ENCODE peak calls at places on chromosomes 4 and X, in eight cellular contexts. U is lower leg skin; G is nephron progenitor cell; M is C1 segment of cervical spinal cord; N is cardiac fibroblast; F is WTC11; Y is NCI-H1417 treated with DMSO at 0.1 percent for 48 hours; C is activated T-cell treated with anti-CD3 and anti-CD28 coated beads, Interleukin-2, amount 50 U/mL, for 48 hours. E is an unnamed sample.
A peak's percentile ranks its signal among the peaks of the same experiment; 100 is the strongest.

GRCh38 chrX:71301195-71301924 is at the start of gene ITGB1BP2:
- DNase-seq in C (no peak), F (no peak), N (peak; percentile 40), M (no peak), Y (no peak), U (peak; percentile 50), G (no peak), E (peak; percentile 39)

GRCh38 chrX:48927125-48927524 is 8.3 kb upstream of the PIM2 start:
- DNase-seq in U (no peak), Y (no peak), G (no peak), N (no peak), F (peak; percentile 54), M (no peak), C (no peak), E (no peak)

GRCh38 chr4:89158884-89159503 is 47.7 kb downstream of the TIGD2 start:
- DNase-seq in G (no peak), Y (no peak), M (peak; percentile 67), U (no peak), F (no peak), N (peak; percentile 69), C (no peak), E (no peak)

GRCh38 chr4:77141964-77142641 is 14.9 kb upstream of the CCNG2 start:
- DNase-seq in F (no peak), U (no peak), C (no peak), N (no peak), G (no peak), Y (no peak), M (peak; percentile 92), E (no peak)

GRCh38 chrX:55161581-55161980 is 58.6 kb upstream of the PAGE5 start:
- DNase-seq in M (no peak), Y (no peak), N (no peak), U (no peak), C (peak; percentile 26), G (no peak), F (no peak), E (no peak)

GRCh38 chr4:25427871-25428270 is 50.8 kb downstream of the ANAPC4 start:
- DNase-seq in M (no peak), U (no peak), Y (no peak), C (no peak), N (no peak), G (no peak), F (no peak), E (no peak)

GRCh38 chr4:123127865-123128264 is 205.5 kb upstream of the NUDT6 start:
- DNase-seq in G (no peak), F (no peak), M (no peak), Y (no peak), N (peak; percentile 40), C (no peak), U (no peak), E (no peak)

GRCh38 chr4:17347445-17347844 is 164.4 kb downstream of the QDPR start:
- DNase-seq in N (peak; percentile 56), G (peak; percentile 16), M (no peak), Y (no peak), F (peak; percentile 57), C (peak; percentile 32), U (no peak), E (no peak)

GRCh38 chrX:9033586-9033985 is 341 bp downstream of the FAM9B start:
- DNase-seq in F (no peak), U (no peak), G (no peak), N (no peak), Y (no peak), M (no peak), C (no peak), E (no peak)

GRCh38 chrX:42714981-42715688 is 62.8 kb downstream of the PPP1R2C start:
- DNase-seq in F (peak; percentile 58), N (no peak), Y (no peak), M (peak; percentile 6), U (no peak), C (peak; percentile 32), G (peak; percentile 64), E (peak; percentile 63)

GRCh38 chr4:77817304-77818076 is 1.7 kb downstream of the CNOT6L start:
- DNase-seq in N (no peak), F (no peak), G (no peak), U (no peak), C (no peak), M (no peak), Y (no peak), E (no peak)